ENCODE peak calls at places on chromosome 12, in five cellular contexts. D is transverse colon, J is Panc1, I is tibial nerve, E is heart left ventricle. B is an unnamed sample. For H3K36me3 and H3K4me1, the result is how much of the 10 kb centered on the place peaks cover.

GRCh38 chr12:52246720-52247621 is 13.9 kb downstream of the KRT7 start:
- DNase-seq in D (no peak), J (no peak), I (no peak), E (no peak), B (peak)

GRCh38 chr12:21476949-21477348 is 24.5 kb downstream of the RECQL start:
- DNase-seq in D (no peak), E (no peak), I (no peak), J (no peak), B (no peak)

GRCh38 chr12:89058393-89058792 is 293.9 kb downstream of the DUSP6 start:
- DNase-seq in E (no peak), D (no peak), J (no peak), I (no peak), B (no peak)

GRCh38 chr12:48933664-48934311 is 8.5 kb upstream of the FKBP11 start:
- DNase-seq in J (no peak), D (no peak), I (no peak), E (no peak), B (no peak)

GRCh38 chr12:65300679-65301349 is 22.3 kb downstream of the MSRB3 start:
- DNase-seq in D (no peak), J (no peak), E (no peak), I (no peak), B (no peak)

GRCh38 chr12:61291647-61292046 is 968.6 kb upstream of the USP15 start:
- DNase-seq in J (no peak), I (no peak), E (no peak), D (no peak), B (no peak)

GRCh38 chr12:51349026-51349425 is 2.5 kb upstream of the CELA1 start:
- DNase-seq in I (no peak), D (no peak), E (no peak), J (no peak), B (no peak)

GRCh38 chr12:47223848-47224213 is 144.1 kb upstream of the AMIGO2 start:
- DNase-seq in J (no peak), D (peak), E (no peak), I (no peak), B (peak)

GRCh38 chr12:117202033-117202432 is 11.8 kb upstream of the FBXO21 start:
- DNase-seq in I (no peak), D (no peak), J (no peak), E (no peak), B (no peak)

GRCh38 chr12:130838284-130838950 is 633 bp downstream of the STX2 start:
- DNase-seq in E (peak), D (peak), J (no peak), I (no peak), B (peak)

GRCh38 chr12:89707623-89707991 is 1.0 kb downstream of the ATP2B1 start:
- DNase-seq in E (peak), I (peak), J (no peak), D (peak), B (no peak)

GRCh38 chr12:102527256-102527720 is 46.9 kb upstream of the IGF1 start:
- DNase-seq in D (no peak), J (no peak), E (no peak), I (no peak), B (no peak)

GRCh38 chr12:105931762-105932587 is 206.8 kb downstream of the NUAK1 start:
- DNase-seq in J (no peak), E (no peak), D (no peak), I (no peak), B (no peak)

GRCh38 chr12:128942960-128943477 is 89.7 kb downstream of the GLT1D1 start:
- DNase-seq in D (no peak), J (no peak), E (no peak), I (no peak), B (no peak)

GRCh38 chr12:102833687-102834435 is 83.2 kb downstream of the PAH start:
- DNase-seq in J (no peak), D (no peak), I (no peak), E (no peak), B (no peak)

GRCh38 chr12:131827961-131828534 is at the start of gene MMP17:
- DNase-seq in D (peak), E (peak), J (no peak), I (peak), B (no peak)

GRCh38 chr12:16063728-16064127 is 152.6 kb downstream of the DERA start:
- DNase-seq in I (no peak), E (no peak), J (no peak), D (no peak), B (no peak)

GRCh38 chr12:120247621-120248030 is 17.9 kb downstream of the PXN start:
- DNase-seq in E (no peak), I (no peak), J (no peak), D (no peak), B (no peak)

GRCh38 chr12:47938093-47938492 is 25.3 kb upstream of the TMEM106C start:
- DNase-seq in D (no peak), J (no peak), I (no peak), E (no peak), B (no peak)

DNA sequence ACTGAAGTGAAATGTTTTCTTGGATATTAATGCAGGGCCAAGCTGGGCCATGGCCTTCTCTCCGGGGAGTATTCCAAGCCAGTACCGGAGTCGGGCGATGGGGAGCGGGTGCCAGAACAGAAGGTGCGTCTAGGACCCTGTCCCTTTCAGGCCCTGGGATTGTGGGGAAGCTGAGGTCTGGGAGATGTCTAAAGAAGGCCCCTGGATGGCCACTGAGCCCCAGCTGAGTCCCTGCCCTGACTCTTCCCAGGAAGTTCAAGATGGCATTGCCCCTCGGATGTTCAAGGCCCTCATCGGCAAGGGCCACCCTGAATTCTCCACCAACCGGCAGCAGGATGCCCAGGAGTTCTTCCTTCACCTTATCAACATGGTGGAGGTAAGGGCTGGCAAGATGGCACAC is 7.2 kb upstream of the TPI1 start:
- DNase-seq in D (no peak), J (no peak), I (no peak), E (no peak), B (no peak)
- H3K36me3 ChIP-seq in D (under half), J (under half), I (under half), E (half or more), B (half or more)

DNA sequence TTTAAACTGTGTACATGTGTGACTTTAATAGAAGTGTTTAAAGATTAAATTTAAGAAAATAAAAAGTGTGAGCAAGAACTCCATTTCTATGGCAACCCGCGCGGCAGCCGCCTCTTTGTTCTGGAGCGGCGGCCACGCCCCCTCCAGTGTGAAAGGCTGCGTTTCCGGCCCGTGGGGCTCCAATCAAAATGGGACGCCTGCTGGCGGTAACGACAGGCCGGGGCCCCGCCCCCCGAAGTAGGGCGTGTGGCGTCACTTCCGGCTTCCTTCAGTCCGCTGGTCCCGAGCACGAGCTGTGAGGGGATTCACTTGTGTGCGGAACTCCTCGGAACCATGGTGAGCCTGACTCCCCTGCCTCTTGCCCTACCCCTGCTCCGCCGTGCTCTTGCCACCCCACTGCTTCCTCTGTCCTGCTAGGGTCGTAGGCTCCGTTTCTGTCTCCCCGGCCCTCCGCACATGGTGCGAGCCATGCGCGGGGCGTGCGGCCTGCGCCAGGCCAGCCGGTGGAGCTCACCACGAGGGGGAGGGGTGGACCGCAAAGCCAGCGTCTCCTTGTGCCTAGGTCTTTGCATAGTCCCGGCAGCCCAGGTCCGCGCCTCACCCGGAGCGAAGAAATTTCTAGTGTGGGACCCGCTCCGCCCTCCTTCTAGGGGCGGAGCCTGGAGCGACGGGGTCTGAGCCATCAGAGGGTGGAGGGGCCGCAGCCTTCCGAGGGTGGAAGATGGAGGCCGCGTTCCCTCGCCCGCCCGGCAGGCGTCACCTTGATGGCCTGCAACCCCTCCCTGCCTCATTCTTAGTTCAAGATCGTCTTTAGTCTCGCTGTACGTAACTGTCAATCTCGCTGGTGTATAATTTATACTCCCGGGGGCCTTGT is at the start of gene CCT2:
- DNase-seq in E (peak), D (peak), I (peak), J (peak), B (peak)
- TF ChIP-seq CTCF in E (peak), D (peak), I (no peak), J (peak), B (peak)

DNA sequence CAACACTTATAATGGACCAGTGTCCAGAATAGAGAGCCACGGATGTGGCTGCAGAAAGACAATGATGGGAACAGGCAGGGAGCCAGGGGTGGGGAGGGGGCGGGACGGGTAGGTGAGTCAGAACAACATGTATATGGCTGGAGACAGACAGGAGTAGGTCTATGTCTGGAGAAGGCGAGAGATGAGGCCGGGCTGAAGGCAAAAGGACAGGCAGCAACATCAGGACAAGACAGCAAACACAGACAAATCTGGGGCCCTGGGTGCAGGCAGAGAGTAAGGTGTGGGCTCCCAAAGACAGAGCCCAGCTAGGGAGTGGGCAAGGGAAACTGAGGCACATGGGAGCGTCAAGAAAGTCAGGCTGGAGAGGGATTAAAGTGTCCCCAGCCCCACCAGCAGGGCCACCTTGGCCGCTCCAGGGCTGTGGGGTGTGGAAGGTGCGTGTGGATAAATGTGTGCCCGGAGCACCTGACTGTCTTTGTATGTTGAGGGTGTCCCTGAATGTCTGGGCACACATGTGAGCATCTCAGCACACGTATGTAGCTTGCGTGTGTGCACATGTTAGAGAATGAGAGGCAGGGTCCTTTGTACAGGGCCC is 44.1 kb downstream of the FAM222A start:
- DNase-seq in E (no peak), I (no peak), D (no peak), J (no peak), B (peak)
- H3K4me1 ChIP-seq in E (under half), I (under half), D (under half), J (under half), B (under half)

GRCh38 chr12:96300064-96300463 is 100.2 kb downstream of the CDK17 start:
- DNase-seq in D (no peak), E (no peak), I (no peak), J (no peak), B (no peak)

GRCh38 chr12:96294831-96295230 is 100.7 kb downstream of the ELK3 start:
- DNase-seq in D (no peak), J (no peak), I (no peak), E (no peak), B (no peak)

GRCh38 chr12:96293093-96293492 is 98.9 kb downstream of the ELK3 start:
- DNase-seq in I (no peak), D (no peak), E (no peak), J (no peak), B (no peak)

GRCh38 chr12:96297504-96297903 is 102.7 kb downstream of the CDK17 start:
- DNase-seq in J (no peak), D (no peak), E (no peak), I (no peak), B (no peak)

DNA sequence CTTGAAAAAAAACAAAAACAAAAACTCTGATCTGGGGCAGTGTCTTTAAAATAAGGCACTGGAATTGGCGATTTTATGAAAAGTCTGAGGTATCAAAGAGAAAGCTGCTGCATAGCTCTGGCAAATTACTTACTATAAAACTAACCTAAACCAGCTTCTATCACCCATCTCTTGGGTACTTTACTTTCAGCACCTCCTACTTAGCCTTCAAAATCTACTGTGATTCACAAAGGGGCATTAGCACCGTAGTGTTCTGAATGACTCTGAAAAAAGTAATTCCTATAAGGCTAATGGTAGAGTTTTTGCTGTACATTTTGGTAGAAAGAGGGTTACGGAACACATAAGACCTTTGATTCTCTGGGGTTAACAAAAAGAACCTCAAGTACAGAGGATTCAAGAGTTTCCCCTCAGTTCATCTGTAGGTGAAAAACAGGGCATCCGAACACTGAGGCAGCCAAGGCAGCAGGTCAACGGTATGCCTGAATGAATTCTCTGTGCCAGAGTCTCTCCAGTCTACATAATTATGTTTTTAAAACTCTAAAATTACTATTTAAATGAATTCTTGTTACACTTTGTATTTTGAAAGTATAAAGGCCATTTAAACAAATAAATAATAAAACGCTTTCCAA is 101.5 kb downstream of the ELK3 start:
- DNase-seq in E (no peak), D (no peak), I (no peak), J (no peak), B (no peak)
- H3K36me3 ChIP-seq in E (half or more), D (under half), I (under half), J (under half), B (under half)

GRCh38 chr12:30794591-30795409 is 40.0 kb upstream of the CAPRIN2 start:
- DNase-seq in E (no peak), D (no peak), J (peak), I (no peak), B (peak)

GRCh38 chr12:30795410-30795659 is 40.6 kb upstream of the CAPRIN2 start:
- DNase-seq in J (no peak), I (no peak), D (no peak), E (no peak), B (no peak)

GRCh38 chr12:30796508-30796780 is 41.7 kb upstream of the CAPRIN2 start:
- DNase-seq in D (peak), J (no peak), E (peak), I (no peak), B (peak)

GRCh38 chr12:30796891-30797371 is 42.2 kb upstream of the CAPRIN2 start:
- DNase-seq in D (no peak), I (no peak), E (no peak), J (no peak), B (no peak)

GRCh38 chr12:30795660-30796507 is 41.1 kb upstream of the CAPRIN2 start:
- DNase-seq in I (no peak), E (peak), J (peak), D (peak), B (peak)
- TF ChIP-seq CTCF in I (no peak), E (no peak), J (no peak), D (no peak), B (no peak)

GRCh38 chr12:124506832-124507153 is 60.6 kb downstream of the NCOR2 start:
- DNase-seq in I (no peak), E (no peak), D (no peak), J (no peak), B (no peak)

GRCh38 chr12:124507188-124508109 is 60.0 kb downstream of the NCOR2 start:
- DNase-seq in D (no peak), I (peak), J (no peak), E (peak), B (no peak)

GRCh38 chr12:124509300-124509675 is 58.1 kb downstream of the NCOR2 start:
- DNase-seq in J (no peak), I (no peak), E (no peak), D (no peak), B (no peak)

GRCh38 chr12:124509676-124510300 is 57.6 kb downstream of the NCOR2 start:
- DNase-seq in I (peak), J (no peak), E (no peak), D (peak), B (peak)

GRCh38 chr12:124508323-124509096 is 58.9 kb downstream of the NCOR2 start:
- DNase-seq in J (no peak), E (no peak), I (peak), D (no peak), B (no peak)
- H3K4me1 ChIP-seq in J (half or more), E (half or more), I (under half), D (half or more), B (half or more)

GRCh38 chr12:110733857-110734373 is 8.8 kb downstream of the PPP1CC start:
- DNase-seq in J (no peak), E (no peak), I (no peak), D (no peak), B (no peak)

GRCh38 chr12:110739488-110739887 is 3.2 kb downstream of the PPP1CC start:
- DNase-seq in J (no peak), D (no peak), E (no peak), I (no peak), B (no peak)

GRCh38 chr12:110739894-110740293 is 2.8 kb downstream of the PPP1CC start:
- DNase-seq in E (no peak), D (no peak), I (no peak), J (no peak), B (no peak)

GRCh38 chr12:110741371-110741770 is 1.3 kb downstream of the PPP1CC start:
- DNase-seq in D (no peak), I (no peak), E (no peak), J (no peak), B (no peak)

DNA sequence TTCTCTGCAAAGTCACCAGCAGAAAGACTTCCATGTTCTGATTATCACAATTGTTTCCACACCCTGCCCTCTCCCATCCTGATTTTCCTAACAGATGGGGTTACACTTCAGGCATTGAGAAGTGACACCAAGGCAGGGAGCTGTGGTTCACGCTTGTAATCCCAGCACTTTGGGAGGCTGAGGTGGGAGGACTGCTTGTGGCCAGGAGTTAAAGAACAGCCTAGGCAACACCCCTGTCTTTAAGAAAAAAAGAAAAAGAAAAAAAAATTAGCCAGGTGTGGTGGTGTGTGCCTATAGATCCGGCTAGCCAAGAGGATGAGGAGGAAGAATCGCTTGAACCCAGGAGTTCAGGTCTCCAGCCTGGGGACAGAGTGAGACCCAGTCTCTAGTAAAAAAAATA is 5.2 kb downstream of the PPP1CC start:
- DNase-seq in E (no peak), D (no peak), I (no peak), J (no peak), B (no peak)
- H3K36me3 ChIP-seq in E (under half), D (under half), I (under half), J (under half), B (under half)

B was measured in adrenal gland.